ENCODE peak calls at places on chromosomes 6 and 20, in five cellular contexts. One of them, this sample, is unnamed.

GRCh38 chr6:109296971-109297372 is 85.3 kb downstream of the CD164 start:
- DNase-seq in stimulated activated CD8-positive, alpha-beta memory T cell treated with anti-CD3 and anti-CD28 coated beads, Interleukin-4, amount 100 ng/mL, for 24 hours: no peak
- DNase-seq in pancreas: no peak
- DNase-seq in neural progenitor cell: no peak
- DNase-seq in fibroblast of lung: no peak
- DNase-seq in this sample: no peak

GRCh38 chr6:89022747-89023289 is 57.7 kb upstream of the PNRC1 start:
- DNase-seq in neural progenitor cell: no peak
- DNase-seq in pancreas: no peak
- DNase-seq in stimulated activated CD8-positive, alpha-beta memory T cell treated with anti-CD3 and anti-CD28 coated beads, Interleukin-4, amount 100 ng/mL, for 24 hours: no peak
- DNase-seq in fibroblast of lung: peak
- DNase-seq in this sample: no peak

GRCh38 chr6:41734666-41735426 is 562 bp downstream of the TFEB start:
- DNase-seq in stimulated activated CD8-positive, alpha-beta memory T cell treated with anti-CD3 and anti-CD28 coated beads, Interleukin-4, amount 100 ng/mL, for 24 hours: peak
- DNase-seq in neural progenitor cell: peak
- DNase-seq in fibroblast of lung: peak
- DNase-seq in pancreas: peak
- DNase-seq in this sample: peak

GRCh38 chr6:79031821-79032590 is 46.0 kb downstream of the PHIP start:
- DNase-seq in stimulated activated CD8-positive, alpha-beta memory T cell treated with anti-CD3 and anti-CD28 coated beads, Interleukin-4, amount 100 ng/mL, for 24 hours: no peak
- DNase-seq in pancreas: no peak
- DNase-seq in fibroblast of lung: peak
- DNase-seq in neural progenitor cell: no peak
- DNase-seq in this sample: no peak

GRCh38 chr6:152046118-152046517 is 238.6 kb downstream of the ESR1 start:
- DNase-seq in stimulated activated CD8-positive, alpha-beta memory T cell treated with anti-CD3 and anti-CD28 coated beads, Interleukin-4, amount 100 ng/mL, for 24 hours: no peak
- DNase-seq in neural progenitor cell: no peak
- DNase-seq in fibroblast of lung: no peak
- DNase-seq in pancreas: no peak
- DNase-seq in this sample: no peak

GRCh38 chr6:134172020-134172766 is 119.8 kb upstream of the SLC2A12 start:
- DNase-seq in stimulated activated CD8-positive, alpha-beta memory T cell treated with anti-CD3 and anti-CD28 coated beads, Interleukin-4, amount 100 ng/mL, for 24 hours: no peak
- DNase-seq in fibroblast of lung: no peak
- DNase-seq in pancreas: no peak
- DNase-seq in neural progenitor cell: no peak
- DNase-seq in this sample: no peak

GRCh38 chr6:51218181-51218580 is 399.5 kb downstream of the TFAP2B start:
- DNase-seq in pancreas: no peak
- DNase-seq in stimulated activated CD8-positive, alpha-beta memory T cell treated with anti-CD3 and anti-CD28 coated beads, Interleukin-4, amount 100 ng/mL, for 24 hours: no peak
- DNase-seq in fibroblast of lung: no peak
- DNase-seq in neural progenitor cell: no peak
- DNase-seq in this sample: no peak

GRCh38 chr6:167736486-167737204 is 90.1 kb upstream of the AFDN start:
- DNase-seq in stimulated activated CD8-positive, alpha-beta memory T cell treated with anti-CD3 and anti-CD28 coated beads, Interleukin-4, amount 100 ng/mL, for 24 hours: no peak
- DNase-seq in neural progenitor cell: no peak
- DNase-seq in pancreas: no peak
- DNase-seq in fibroblast of lung: no peak
- DNase-seq in this sample: no peak

GRCh38 chr6:4776493-4776966 is 326 bp downstream of the CDYL start:
- DNase-seq in neural progenitor cell: peak
- DNase-seq in fibroblast of lung: no peak
- DNase-seq in stimulated activated CD8-positive, alpha-beta memory T cell treated with anti-CD3 and anti-CD28 coated beads, Interleukin-4, amount 100 ng/mL, for 24 hours: peak
- DNase-seq in pancreas: no peak
- DNase-seq in this sample: peak

GRCh38 chr6:149114167-149114566 is 203.3 kb upstream of the TAB2 start:
- DNase-seq in stimulated activated CD8-positive, alpha-beta memory T cell treated with anti-CD3 and anti-CD28 coated beads, Interleukin-4, amount 100 ng/mL, for 24 hours: no peak
- DNase-seq in neural progenitor cell: no peak
- DNase-seq in fibroblast of lung: no peak
- DNase-seq in pancreas: no peak
- DNase-seq in this sample: no peak

GRCh38 chr6:21840428-21840827 is 246.9 kb downstream of the SOX4 start:
- DNase-seq in neural progenitor cell: no peak
- DNase-seq in fibroblast of lung: peak
- DNase-seq in stimulated activated CD8-positive, alpha-beta memory T cell treated with anti-CD3 and anti-CD28 coated beads, Interleukin-4, amount 100 ng/mL, for 24 hours: no peak
- DNase-seq in pancreas: no peak
- DNase-seq in this sample: no peak

GRCh38 chr6:118263929-118264486 is 284.1 kb upstream of the PLN start:
- DNase-seq in stimulated activated CD8-positive, alpha-beta memory T cell treated with anti-CD3 and anti-CD28 coated beads, Interleukin-4, amount 100 ng/mL, for 24 hours: no peak
- DNase-seq in fibroblast of lung: peak
- DNase-seq in pancreas: no peak
- DNase-seq in neural progenitor cell: peak
- DNase-seq in this sample: peak

GRCh38 chr6:2738373-2738979 is 12.2 kb downstream of the MYLK4 start:
- DNase-seq in pancreas: peak
- DNase-seq in fibroblast of lung: peak
- DNase-seq in neural progenitor cell: peak
- DNase-seq in stimulated activated CD8-positive, alpha-beta memory T cell treated with anti-CD3 and anti-CD28 coated beads, Interleukin-4, amount 100 ng/mL, for 24 hours: peak
- DNase-seq in this sample: peak

GRCh38 chr6:168150551-168151444 is 71.8 kb upstream of the FRMD1 start:
- DNase-seq in fibroblast of lung: no peak
- DNase-seq in pancreas: no peak
- DNase-seq in neural progenitor cell: peak
- DNase-seq in stimulated activated CD8-positive, alpha-beta memory T cell treated with anti-CD3 and anti-CD28 coated beads, Interleukin-4, amount 100 ng/mL, for 24 hours: no peak
- DNase-seq in this sample: peak

GRCh38 chr6:28489366-28490190 is 26.0 kb downstream of the GPX6 start:
- DNase-seq in stimulated activated CD8-positive, alpha-beta memory T cell treated with anti-CD3 and anti-CD28 coated beads, Interleukin-4, amount 100 ng/mL, for 24 hours: no peak
- DNase-seq in neural progenitor cell: peak
- DNase-seq in pancreas: no peak
- DNase-seq in fibroblast of lung: peak
- DNase-seq in this sample: no peak

GRCh38 chr6:35148167-35148741 is 7.1 kb upstream of the TCP11 start:
- DNase-seq in stimulated activated CD8-positive, alpha-beta memory T cell treated with anti-CD3 and anti-CD28 coated beads, Interleukin-4, amount 100 ng/mL, for 24 hours: no peak
- DNase-seq in neural progenitor cell: peak
- DNase-seq in pancreas: no peak
- DNase-seq in fibroblast of lung: peak
- DNase-seq in this sample: no peak

GRCh38 chr6:108156180-108156937 is 9.5 kb upstream of the NR2E1 start:
- DNase-seq in fibroblast of lung: no peak
- DNase-seq in neural progenitor cell: peak
- DNase-seq in pancreas: no peak
- DNase-seq in stimulated activated CD8-positive, alpha-beta memory T cell treated with anti-CD3 and anti-CD28 coated beads, Interleukin-4, amount 100 ng/mL, for 24 hours: no peak
- DNase-seq in this sample: no peak

GRCh38 chr6:168699631-168700315 is 258.8 kb downstream of the SMOC2 start:
- DNase-seq in stimulated activated CD8-positive, alpha-beta memory T cell treated with anti-CD3 and anti-CD28 coated beads, Interleukin-4, amount 100 ng/mL, for 24 hours: no peak
- DNase-seq in pancreas: no peak
- DNase-seq in neural progenitor cell: no peak
- DNase-seq in fibroblast of lung: no peak
- DNase-seq in this sample: no peak

GRCh38 chr6:164825386-164825785 is 484.0 kb downstream of the C6orf118 start:
- DNase-seq in pancreas: no peak
- DNase-seq in fibroblast of lung: no peak
- DNase-seq in neural progenitor cell: no peak
- DNase-seq in stimulated activated CD8-positive, alpha-beta memory T cell treated with anti-CD3 and anti-CD28 coated beads, Interleukin-4, amount 100 ng/mL, for 24 hours: no peak
- DNase-seq in this sample: no peak

GRCh38 chr6:34093854-34094430 is 51.9 kb downstream of the GRM4 start:
- DNase-seq in neural progenitor cell: no peak
- DNase-seq in fibroblast of lung: no peak
- DNase-seq in pancreas: no peak
- DNase-seq in stimulated activated CD8-positive, alpha-beta memory T cell treated with anti-CD3 and anti-CD28 coated beads, Interleukin-4, amount 100 ng/mL, for 24 hours: no peak
- DNase-seq in this sample: no peak

GRCh38 chr6:21527731-21528130 is 65.8 kb upstream of the SOX4 start:
- DNase-seq in pancreas: no peak
- DNase-seq in fibroblast of lung: no peak
- DNase-seq in neural progenitor cell: no peak
- DNase-seq in stimulated activated CD8-positive, alpha-beta memory T cell treated with anti-CD3 and anti-CD28 coated beads, Interleukin-4, amount 100 ng/mL, for 24 hours: no peak
- DNase-seq in this sample: no peak

GRCh38 chr6:37691904-37692806 is 5.5 kb downstream of the MDGA1 start:
- DNase-seq in stimulated activated CD8-positive, alpha-beta memory T cell treated with anti-CD3 and anti-CD28 coated beads, Interleukin-4, amount 100 ng/mL, for 24 hours: peak
- DNase-seq in pancreas: peak
- DNase-seq in neural progenitor cell: peak
- DNase-seq in fibroblast of lung: peak
- DNase-seq in this sample: peak

GRCh38 chr20:57117296-57117695 is 149.1 kb downstream of the BMP7 start:
- DNase-seq in fibroblast of lung: no peak
- DNase-seq in stimulated activated CD8-positive, alpha-beta memory T cell treated with anti-CD3 and anti-CD28 coated beads, Interleukin-4, amount 100 ng/mL, for 24 hours: no peak
- DNase-seq in neural progenitor cell: no peak
- DNase-seq in pancreas: no peak
- DNase-seq in this sample: no peak

GRCh38 chr20:23019403-23019802 is 15.7 kb upstream of the SSTR4 start:
- DNase-seq in neural progenitor cell: no peak
- DNase-seq in pancreas: no peak
- DNase-seq in stimulated activated CD8-positive, alpha-beta memory T cell treated with anti-CD3 and anti-CD28 coated beads, Interleukin-4, amount 100 ng/mL, for 24 hours: no peak
- DNase-seq in fibroblast of lung: no peak
- DNase-seq in this sample: no peak

GRCh38 chr20:62430871-62431447 is 3.6 kb upstream of the RBBP8NL start:
- DNase-seq in pancreas: no peak
- DNase-seq in fibroblast of lung: no peak
- DNase-seq in neural progenitor cell: no peak
- DNase-seq in stimulated activated CD8-positive, alpha-beta memory T cell treated with anti-CD3 and anti-CD28 coated beads, Interleukin-4, amount 100 ng/mL, for 24 hours: no peak
- DNase-seq in this sample: no peak